ENCODE peak calls at places on chromosomes 4 and X, in seven cellular contexts. E is hepatocyte, K is HCT116, J is PC-3, X is GM23338, O is GM23248, Z is MM.1S. R is an unnamed sample.

GRCh38 chr4:73447701-73448100 is 11.7 kb downstream of the AFP start:
- DNase-seq in E (no peak), K (no peak), J (peak), X (no peak), O (peak), Z (no peak), R (no peak)

GRCh38 chrX:135396109-135396508 is 25.6 kb upstream of the SMIM10L2A start:
- DNase-seq in E (no peak), K (no peak), J (peak), X (no peak), O (peak), Z (no peak), R (no peak)

GRCh38 chr4:87141428-87141827 is 79.0 kb downstream of the KLHL8 start:
- DNase-seq in E (no peak), K (no peak), J (no peak), X (no peak), O (no peak), Z (no peak), R (no peak)

GRCh38 chr4:55794053-55794452 is 25.5 kb upstream of the EXOC1L start:
- DNase-seq in E (no peak), K (no peak), J (no peak), X (peak), O (no peak), Z (no peak), R (no peak)

GRCh38 chr4:142475663-142476062 is 370.4 kb downstream of the INPP4B start:
- DNase-seq in E (no peak), K (no peak), J (peak), X (no peak), O (peak), Z (no peak), R (no peak)

GRCh38 chr4:138870739-138871633 is 144.6 kb upstream of the NOCT start:
- DNase-seq in E (peak), K (peak), J (peak), X (peak), O (peak), Z (peak), R (peak)

GRCh38 chr4:84796388-84796787 is 170.1 kb downstream of the WDFY3 start:
- DNase-seq in E (no peak), K (no peak), J (no peak), X (no peak), O (no peak), Z (no peak), R (no peak)

GRCh38 chr4:15587649-15588048 is 67.5 kb downstream of the FBXL5 start:
- DNase-seq in E (peak), K (no peak), J (no peak), X (no peak), O (peak), Z (no peak), R (no peak)

GRCh38 chr4:48194986-48195773 is 61.1 kb upstream of the TXK start:
- DNase-seq in E (no peak), K (no peak), J (no peak), X (no peak), O (no peak), Z (peak), R (no peak)

GRCh38 chr4:55136634-55137033 is 11.2 kb upstream of the KDR start:
- DNase-seq in E (no peak), K (no peak), J (no peak), X (no peak), O (no peak), Z (no peak), R (no peak)

GRCh38 chrX:47748576-47748975 is 88.1 kb upstream of the ZNF81 start:
- DNase-seq in E (no peak), K (no peak), J (no peak), X (no peak), O (peak), Z (no peak), R (no peak)

GRCh38 chr4:47154816-47155370 is 123.5 kb downstream of the GABRB1 start:
- DNase-seq in E (no peak), K (no peak), J (no peak), X (peak), O (no peak), Z (no peak), R (no peak)

GRCh38 chrX:44343412-44343942 is at the start of gene EFHC2:
- DNase-seq in E (peak), K (no peak), J (peak), X (peak), O (peak), Z (peak), R (no peak)

GRCh38 chrX:136750364-136750763 is 30.4 kb downstream of the ARHGEF6 start:
- DNase-seq in E (no peak), K (no peak), J (no peak), X (no peak), O (no peak), Z (no peak), R (no peak)

GRCh38 chrX:87732133-87732532 is 214.5 kb downstream of the KLHL4 start:
- DNase-seq in E (no peak), K (no peak), J (peak), X (peak), O (no peak), Z (no peak), R (no peak)
- H3K4me3 ChIP-seq in E (no peak), K (no peak), J (no peak), X (no peak), O (no peak), Z (no peak), R (no peak)

GRCh38 chr4:2407991-2408342 is 10.5 kb downstream of the ZFYVE28 start:
- DNase-seq in E (no peak), K (no peak), J (no peak), X (no peak), O (no peak), Z (no peak), R (no peak)
- TF ChIP-seq EZH2phosphoT487 in E (no peak), K (no peak), J (no peak), X (no peak), O (no peak), Z (no peak), R (no peak)

GRCh38 chrX:54866606-54867005 is 54.0 kb upstream of the TRO start:
- DNase-seq in E (no peak), K (no peak), J (no peak), X (no peak), O (no peak), Z (no peak), R (no peak)

DNA sequence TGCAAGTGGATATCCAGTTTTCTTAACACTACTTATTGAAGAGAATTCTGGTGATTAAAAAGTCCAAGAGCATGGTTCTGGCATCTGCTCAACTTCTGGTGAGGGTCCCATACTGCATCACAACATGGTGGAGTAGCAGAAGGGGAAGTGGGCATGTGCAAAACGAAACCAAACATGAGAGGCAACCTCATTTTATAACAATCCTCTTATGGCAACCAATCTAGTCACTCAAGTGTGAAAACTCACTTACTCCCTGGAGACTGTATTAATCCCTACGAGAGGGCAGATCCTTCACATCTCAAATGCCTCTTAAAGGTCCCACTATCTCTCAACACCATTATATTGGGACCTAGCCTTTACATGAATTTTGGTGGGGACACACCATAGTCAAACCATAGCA is 55.4 kb upstream of the TRO start:
- DNase-seq in E (no peak), K (no peak), J (no peak), X (no peak), O (no peak), Z (no peak), R (peak)
- H3K4me2 ChIP-seq in E (no peak), K (no peak), J (no peak), X (no peak), O (no peak), Z (no peak), R (peak)

GRCh38 chrX:70456256-70456655 is 11.6 kb downstream of the DLG3 start:
- DNase-seq in E (no peak), K (no peak), J (no peak), X (no peak), O (no peak), Z (no peak), R (no peak)
- H3K4me3 ChIP-seq in E (peak), K (peak), J (peak), X (peak), O (no peak), Z (peak), R (no peak)

DNA sequence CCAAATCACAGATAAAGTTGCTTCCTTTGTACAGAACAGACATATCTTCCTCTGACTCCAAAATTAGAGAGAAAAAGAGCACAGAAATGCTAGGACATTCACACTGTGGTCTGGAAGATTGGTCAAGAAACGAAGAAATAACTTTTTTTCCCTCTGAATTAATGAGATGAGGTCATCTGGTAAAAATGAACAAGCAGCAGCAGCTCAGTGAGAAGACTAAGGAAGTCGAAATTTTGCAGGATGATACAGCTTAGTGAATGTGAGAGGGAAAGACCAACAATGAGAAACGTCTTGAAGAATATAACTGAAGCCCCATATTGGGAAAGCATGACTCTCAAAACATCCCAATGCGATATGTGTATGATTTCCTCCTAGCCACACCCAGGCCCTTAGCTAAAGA is 208.7 kb downstream of the VEGFC start:
- DNase-seq in E (no peak), K (no peak), J (no peak), X (no peak), O (peak), Z (no peak), R (no peak)
- TF ChIP-seq EZH2phosphoT487 in E (no peak), K (no peak), J (no peak), X (no peak), O (no peak), Z (no peak), R (no peak)

GRCh38 chrX:139560221-139560620 is 29.7 kb downstream of the F9 start:
- DNase-seq in E (no peak), K (no peak), J (peak), X (no peak), O (peak), Z (no peak), R (no peak)

GRCh38 chrX:139566981-139567380 is 36.4 kb downstream of the F9 start:
- DNase-seq in E (no peak), K (no peak), J (no peak), X (no peak), O (no peak), Z (no peak), R (no peak)

GRCh38 chrX:139559383-139560042 is 29.0 kb downstream of the F9 start:
- DNase-seq in E (peak), K (peak), J (peak), X (peak), O (peak), Z (peak), R (peak)

DNA sequence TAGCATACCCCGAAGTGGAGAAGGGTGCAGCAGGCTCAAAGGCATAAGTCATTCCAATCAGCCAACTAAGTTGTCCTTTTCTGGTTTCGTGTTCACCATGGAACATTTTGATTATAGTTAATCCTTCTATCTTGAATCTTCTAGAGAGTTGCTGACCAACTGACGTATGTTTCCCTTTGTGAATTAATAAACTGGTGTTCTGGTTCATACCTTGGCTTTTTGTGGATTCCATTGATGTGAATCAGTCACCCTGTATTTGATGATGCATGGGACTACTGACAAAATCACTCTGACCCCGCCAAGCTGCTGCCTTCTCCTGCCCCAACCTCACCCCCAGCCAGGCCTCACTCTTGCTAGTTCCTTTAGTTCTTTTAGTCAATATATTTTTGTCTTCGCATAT is 32.7 kb downstream of the F9 start:
- DNase-seq in E (no peak), K (no peak), J (peak), X (no peak), O (no peak), Z (no peak), R (no peak)
- H3K4me2 ChIP-seq in E (no peak), K (no peak), J (no peak), X (no peak), O (no peak), Z (no peak), R (no peak)

DNA sequence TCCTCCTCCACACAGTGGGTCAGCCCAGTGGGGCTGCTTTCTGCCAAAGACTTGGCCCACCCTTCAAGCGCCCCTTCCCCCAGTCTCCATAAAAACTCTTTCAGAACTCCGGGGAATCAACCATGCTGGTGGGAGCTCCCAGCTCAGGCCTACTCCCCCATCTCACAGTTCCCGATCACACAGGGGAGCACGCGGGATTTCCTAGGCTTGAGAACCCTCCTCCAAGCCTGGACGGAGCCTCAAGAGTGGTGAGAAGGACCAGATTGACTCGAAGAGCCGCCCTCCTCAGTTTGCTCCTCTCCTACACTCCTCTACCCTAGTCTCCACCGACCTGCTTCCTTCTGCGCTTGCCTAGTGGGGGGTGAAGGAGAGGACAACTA is 77.4 kb downstream of the RLIM start:
- DNase-seq in E (peak), K (no peak), J (no peak), X (peak), O (peak), Z (no peak), R (no peak)
- H3K4me3 ChIP-seq in E (peak), K (no peak), J (peak), X (peak), O (peak), Z (peak), R (no peak)

DNA sequence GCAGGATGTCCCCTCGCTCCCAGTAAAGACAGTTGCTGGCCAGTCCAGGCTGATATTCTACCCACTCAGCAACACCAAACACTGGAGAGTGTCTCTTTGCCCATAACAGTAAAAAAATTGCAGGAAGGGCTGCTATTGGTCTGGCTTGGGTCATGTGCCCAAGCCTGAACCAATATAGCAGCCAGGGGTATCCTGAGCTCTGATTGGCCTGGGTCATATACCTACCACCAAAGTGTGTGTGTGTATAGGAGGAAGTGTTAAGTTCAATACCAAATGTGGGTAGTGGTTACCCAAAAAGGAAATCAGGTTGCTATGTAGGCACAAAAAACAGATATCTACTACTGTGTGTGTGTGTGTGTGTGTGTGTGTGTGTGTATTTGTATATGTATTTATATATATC is 373.2 kb downstream of the BCOR start:
- DNase-seq in E (no peak), K (no peak), J (no peak), X (no peak), O (no peak), Z (no peak), R (no peak)
- TF ChIP-seq EZH2phosphoT487 in E (no peak), K (no peak), J (no peak), X (no peak), O (no peak), Z (no peak), R (no peak)

DNA sequence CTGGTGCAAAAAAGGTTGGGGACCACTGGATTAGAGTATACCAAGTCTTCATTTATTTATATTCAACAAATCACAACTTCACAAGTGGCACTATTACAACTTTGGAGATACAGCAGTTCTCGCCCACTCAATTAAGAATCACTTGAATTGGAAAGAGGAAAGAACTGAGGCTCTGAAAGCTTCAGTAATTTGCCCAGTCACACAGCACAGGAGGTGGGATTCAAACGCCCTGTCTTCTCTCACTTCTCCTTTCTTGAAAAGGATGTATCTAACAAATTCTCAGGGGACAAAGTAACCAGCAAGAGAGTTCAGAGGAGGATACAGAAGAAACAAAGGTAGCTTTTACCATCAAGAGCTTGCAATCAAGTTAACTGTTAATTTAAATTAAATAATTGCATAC is 12.4 kb downstream of the SMIM14 start:
- DNase-seq in E (no peak), K (no peak), J (no peak), X (no peak), O (no peak), Z (no peak), R (peak)
- H3K4me2 ChIP-seq in E (no peak), K (no peak), J (no peak), X (peak), O (no peak), Z (no peak), R (peak)

GRCh38 chr4:78777556-78777900 is 1.4 kb downstream of the BMP2K start:
- DNase-seq in E (no peak), K (no peak), J (no peak), X (no peak), O (no peak), Z (no peak), R (no peak)
- H3K4me3 ChIP-seq in E (peak), K (peak), J (peak), X (peak), O (peak), Z (peak), R (peak)